ENCODE peak calls at places on chromosomes 1 and 21, in four cellular contexts. One of them, this sample, is unnamed.

GRCh38 chr1:183480971-183481431 is 8.7 kb downstream of the SMG7 start:
- DNase-seq in fibroblast of villous mesenchyme: no peak
- DNase-seq in fibroblast of pulmonary artery: peak
- DNase-seq in tibial artery: no peak
- DNase-seq in this sample: peak

GRCh38 chr1:33434363-33434750 is 3.5 kb upstream of the PHC2 start:
- DNase-seq in fibroblast of villous mesenchyme: no peak
- DNase-seq in fibroblast of pulmonary artery: no peak
- DNase-seq in tibial artery: no peak
- DNase-seq in this sample: no peak

GRCh38 chr1:22331618-22332017 is 120.0 kb upstream of the ZBTB40 start:
- DNase-seq in fibroblast of villous mesenchyme: no peak
- DNase-seq in fibroblast of pulmonary artery: no peak
- DNase-seq in tibial artery: no peak
- DNase-seq in this sample: no peak

GRCh38 chr1:34013958-34014737 is 150.3 kb downstream of the HMGB4 start:
- DNase-seq in fibroblast of villous mesenchyme: peak
- DNase-seq in fibroblast of pulmonary artery: no peak
- DNase-seq in tibial artery: no peak
- DNase-seq in this sample: peak

GRCh38 chr1:53314606-53315005 is 13.3 kb downstream of the LRP8 start:
- DNase-seq in fibroblast of villous mesenchyme: no peak
- DNase-seq in fibroblast of pulmonary artery: no peak
- DNase-seq in tibial artery: no peak
- DNase-seq in this sample: no peak

GRCh38 chr21:45998276-45998701 is 16.7 kb downstream of the COL6A1 start:
- DNase-seq in fibroblast of villous mesenchyme: no peak
- DNase-seq in fibroblast of pulmonary artery: no peak
- DNase-seq in tibial artery: peak
- DNase-seq in this sample: no peak

GRCh38 chr1:206451146-206451545 is 19.1 kb upstream of the IKBKE start:
- DNase-seq in fibroblast of villous mesenchyme: no peak
- DNase-seq in fibroblast of pulmonary artery: no peak
- DNase-seq in tibial artery: no peak
- DNase-seq in this sample: no peak

GRCh38 chr1:181033799-181034391 is at the start of gene MR1:
- DNase-seq in fibroblast of villous mesenchyme: peak
- DNase-seq in fibroblast of pulmonary artery: peak
- DNase-seq in tibial artery: no peak
- DNase-seq in this sample: peak

GRCh38 chr1:184215274-184215925 is 163.9 kb downstream of the TSEN15 start:
- DNase-seq in fibroblast of villous mesenchyme: no peak
- DNase-seq in fibroblast of pulmonary artery: no peak
- DNase-seq in tibial artery: no peak
- DNase-seq in this sample: no peak

GRCh38 chr21:32233722-32234301 is 45.0 kb downstream of the MIS18A start:
- DNase-seq in fibroblast of villous mesenchyme: no peak
- DNase-seq in fibroblast of pulmonary artery: no peak
- DNase-seq in tibial artery: no peak
- DNase-seq in this sample: no peak

GRCh38 chr1:168341576-168341975 is 60.9 kb downstream of the TBX19 start:
- DNase-seq in fibroblast of villous mesenchyme: no peak
- DNase-seq in fibroblast of pulmonary artery: peak
- DNase-seq in tibial artery: no peak
- DNase-seq in this sample: peak

GRCh38 chr1:15626269-15626668 is 9.0 kb downstream of the DDI2 start:
- DNase-seq in fibroblast of villous mesenchyme: no peak
- DNase-seq in fibroblast of pulmonary artery: no peak
- DNase-seq in tibial artery: peak
- DNase-seq in this sample: no peak

GRCh38 chr1:55626326-55626725 is 411.2 kb upstream of the USP24 start:
- DNase-seq in fibroblast of villous mesenchyme: peak
- DNase-seq in fibroblast of pulmonary artery: peak
- DNase-seq in tibial artery: no peak
- DNase-seq in this sample: peak

DNA sequence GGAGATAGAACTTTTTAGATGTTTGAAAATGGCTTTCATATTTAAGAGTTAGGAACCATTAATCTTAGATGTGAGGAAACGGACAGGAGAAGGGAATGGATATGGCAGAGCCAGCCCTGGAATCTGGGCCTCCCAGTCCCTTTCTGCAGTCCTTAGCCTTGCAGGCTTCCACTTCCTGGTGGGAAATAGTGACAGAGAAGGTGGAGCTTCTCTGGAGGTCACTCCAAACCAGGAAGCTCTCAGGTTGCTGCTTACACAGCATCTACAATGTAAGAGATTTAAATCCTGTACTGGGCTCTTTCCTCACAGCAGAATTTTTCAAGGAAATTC is 2.5 kb downstream of the S100A11 start:
- DNase-seq in fibroblast of villous mesenchyme: no peak
- DNase-seq in fibroblast of pulmonary artery: no peak
- DNase-seq in tibial artery: no peak
- DNase-seq in this sample: no peak
- H3K4me3 ChIP-seq in fibroblast of villous mesenchyme: peak
- H3K4me3 ChIP-seq in fibroblast of pulmonary artery: peak
- H3K4me3 ChIP-seq in tibial artery: no peak
- H3K4me3 ChIP-seq in this sample: peak

DNA sequence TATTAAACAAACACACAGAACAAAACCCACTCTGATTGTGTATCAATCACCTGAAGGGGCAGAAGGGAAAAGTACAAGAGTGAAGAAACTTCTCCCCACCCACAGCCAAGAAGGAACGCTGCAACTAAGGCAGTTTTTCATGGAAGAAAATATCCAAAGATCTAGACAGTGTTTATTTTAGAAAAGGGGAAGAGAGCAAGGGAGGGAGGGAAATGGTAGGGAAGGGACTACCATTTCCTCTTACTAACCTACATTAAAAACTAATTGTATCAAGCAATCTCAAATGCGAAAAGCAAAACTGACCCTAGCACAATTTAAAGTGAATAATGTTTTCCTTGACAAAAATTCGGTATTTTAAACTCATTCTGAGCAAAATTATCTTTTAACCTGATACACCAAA is 3.5 kb downstream of the NRIP1 start:
- DNase-seq in fibroblast of villous mesenchyme: peak
- DNase-seq in fibroblast of pulmonary artery: no peak
- DNase-seq in tibial artery: no peak
- DNase-seq in this sample: no peak
- H3K4me3 ChIP-seq in fibroblast of villous mesenchyme: peak
- H3K4me3 ChIP-seq in fibroblast of pulmonary artery: no peak
- H3K4me3 ChIP-seq in tibial artery: no peak
- H3K4me3 ChIP-seq in this sample: peak

DNA sequence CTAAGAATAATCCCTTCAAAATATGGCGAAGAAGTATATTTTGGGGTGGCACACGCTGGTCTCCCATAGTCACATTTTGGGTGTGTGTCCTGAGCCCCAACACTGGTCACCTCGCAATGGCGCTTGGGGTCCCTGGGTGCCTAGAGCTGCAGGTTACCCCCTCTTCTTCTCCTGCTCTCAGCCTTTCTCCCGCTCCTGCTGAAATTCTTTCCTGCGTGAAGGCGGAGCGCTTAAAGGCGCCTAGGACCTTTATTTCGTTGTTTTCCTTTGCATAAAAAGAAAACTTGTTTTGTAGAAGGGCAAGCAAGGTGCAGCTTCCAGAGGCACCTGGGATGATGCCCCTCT is 339 bp upstream of the PIK3CD start:
- DNase-seq in fibroblast of villous mesenchyme: no peak
- DNase-seq in fibroblast of pulmonary artery: no peak
- DNase-seq in tibial artery: no peak
- DNase-seq in this sample: no peak
- H3K4me3 ChIP-seq in fibroblast of villous mesenchyme: peak
- H3K4me3 ChIP-seq in fibroblast of pulmonary artery: peak
- H3K4me3 ChIP-seq in tibial artery: peak
- H3K4me3 ChIP-seq in this sample: peak

DNA sequence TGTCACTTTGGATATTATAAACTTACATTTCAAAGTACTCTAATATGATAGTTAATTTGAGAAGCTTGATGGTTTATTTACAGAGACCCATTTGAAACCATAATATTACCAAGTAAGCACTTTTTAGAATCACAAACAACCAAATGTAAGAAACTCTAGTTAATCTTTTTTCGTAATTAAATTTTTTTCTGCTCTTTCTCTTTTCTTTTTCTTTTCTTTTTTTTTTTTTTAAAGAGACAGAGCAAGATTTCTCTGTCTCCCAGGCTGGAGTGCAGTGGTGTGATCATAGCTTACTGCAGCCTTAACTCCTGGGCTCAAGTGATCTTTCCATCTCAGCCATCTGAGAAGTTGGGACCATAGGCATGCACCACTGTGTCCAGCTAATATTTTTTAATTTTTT is 5.2 kb downstream of the RAVER2 start:
- DNase-seq in fibroblast of villous mesenchyme: no peak
- DNase-seq in fibroblast of pulmonary artery: no peak
- DNase-seq in tibial artery: no peak
- DNase-seq in this sample: no peak
- H3K4me3 ChIP-seq in fibroblast of villous mesenchyme: no peak
- H3K4me3 ChIP-seq in fibroblast of pulmonary artery: no peak
- H3K4me3 ChIP-seq in tibial artery: no peak
- H3K4me3 ChIP-seq in this sample: no peak

DNA sequence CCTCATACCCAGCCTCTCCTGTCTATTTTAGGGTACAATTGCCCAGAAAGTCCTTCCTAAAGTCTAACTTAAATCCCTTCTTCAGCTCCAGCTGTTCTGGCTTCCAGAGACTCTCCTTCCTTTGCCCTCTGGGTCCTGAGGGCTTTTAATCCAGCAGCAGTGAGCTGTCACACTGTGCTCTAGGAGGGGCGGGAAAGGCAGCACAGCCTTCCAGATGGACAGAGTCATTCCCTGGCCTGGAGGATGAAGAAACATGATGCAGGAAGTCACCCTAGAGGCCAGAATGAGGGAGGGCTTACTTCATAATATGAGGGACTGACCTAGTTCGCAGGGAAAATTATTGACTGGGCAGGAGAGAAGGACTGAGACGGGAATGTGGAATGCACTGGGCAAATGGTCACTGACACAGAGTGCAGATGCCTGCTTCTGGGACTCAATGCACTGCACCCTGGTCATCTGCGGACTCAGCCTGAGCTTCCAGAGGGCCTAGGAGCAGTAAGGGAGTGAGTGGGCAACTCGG is 1.3 kb downstream of the SH2D2A start:
- DNase-seq in fibroblast of villous mesenchyme: peak
- DNase-seq in fibroblast of pulmonary artery: peak
- DNase-seq in tibial artery: peak
- DNase-seq in this sample: peak
- H3K4me3 ChIP-seq in fibroblast of villous mesenchyme: no peak
- H3K4me3 ChIP-seq in fibroblast of pulmonary artery: no peak
- H3K4me3 ChIP-seq in tibial artery: no peak
- H3K4me3 ChIP-seq in this sample: no peak

DNA sequence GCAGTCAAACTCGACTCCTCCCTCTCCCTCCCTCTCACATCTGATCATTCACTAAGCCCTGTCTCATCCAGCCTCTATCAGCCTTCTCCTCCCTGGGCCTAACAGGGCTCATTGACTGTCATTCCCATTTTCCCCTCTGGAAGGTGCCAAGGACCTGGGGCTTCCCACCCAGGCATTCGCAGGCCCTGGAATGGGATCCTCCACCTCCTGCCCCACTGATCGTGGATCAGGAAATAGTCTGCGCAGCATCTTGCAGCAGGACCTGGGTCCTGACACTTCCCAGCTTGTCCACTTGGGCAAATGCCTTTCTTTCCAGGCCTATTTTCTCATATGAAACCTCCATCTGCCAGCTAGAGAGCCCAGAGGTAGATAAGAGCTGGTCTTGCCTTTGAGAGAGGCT is 71.2 kb upstream of the ZC3H12A start:
- DNase-seq in fibroblast of villous mesenchyme: no peak
- DNase-seq in fibroblast of pulmonary artery: no peak
- DNase-seq in tibial artery: no peak
- DNase-seq in this sample: no peak
- H3K4me3 ChIP-seq in fibroblast of villous mesenchyme: no peak
- H3K4me3 ChIP-seq in fibroblast of pulmonary artery: no peak
- H3K4me3 ChIP-seq in tibial artery: no peak
- H3K4me3 ChIP-seq in this sample: no peak

GRCh38 chr1:160031368-160032164 is at the start of gene PIGM:
- DNase-seq in fibroblast of villous mesenchyme: peak
- DNase-seq in fibroblast of pulmonary artery: peak
- DNase-seq in tibial artery: peak
- DNase-seq in this sample: peak
- H3K4me3 ChIP-seq in fibroblast of villous mesenchyme: peak
- H3K4me3 ChIP-seq in fibroblast of pulmonary artery: peak
- H3K4me3 ChIP-seq in tibial artery: peak
- H3K4me3 ChIP-seq in this sample: peak

This sample was measured in GM23248.